ENCODE peak calls at places on chromosomes 11 and 22, in eight cellular contexts. One of them, this sample, is unnamed.

GRCh38 chr11:113345978-113346377 is 31.6 kb downstream of the TTC12 start:
- DNase-seq in activated CD8-positive, alpha-beta memory T cell treated with anti-CD3 and anti-CD28 coated beads, Interleukin-2, amount 50 U/mL, for 4 hours: no peak
- DNase-seq in dorsolateral prefrontal cortex: no peak
- DNase-seq in retina: no peak
- DNase-seq in iPS DF 6.9: no peak
- DNase-seq in hippocampal formation: no peak
- DNase-seq in stromal cell of bone marrow: no peak
- DNase-seq in NCI-H774: no peak
- DNase-seq in this sample: no peak

GRCh38 chr11:9053631-9054030 is 37.8 kb downstream of the SCUBE2 start:
- DNase-seq in retina: no peak
- DNase-seq in activated CD8-positive, alpha-beta memory T cell treated with anti-CD3 and anti-CD28 coated beads, Interleukin-2, amount 50 U/mL, for 4 hours: no peak
- DNase-seq in NCI-H774: no peak
- DNase-seq in iPS DF 6.9: no peak
- DNase-seq in hippocampal formation: peak
- DNase-seq in dorsolateral prefrontal cortex: no peak
- DNase-seq in stromal cell of bone marrow: no peak
- DNase-seq in this sample: no peak

GRCh38 chr11:41947392-41947791 is 487.9 kb upstream of the LRRC4C start:
- DNase-seq in dorsolateral prefrontal cortex: no peak
- DNase-seq in NCI-H774: peak
- DNase-seq in iPS DF 6.9: no peak
- DNase-seq in activated CD8-positive, alpha-beta memory T cell treated with anti-CD3 and anti-CD28 coated beads, Interleukin-2, amount 50 U/mL, for 4 hours: no peak
- DNase-seq in hippocampal formation: no peak
- DNase-seq in retina: no peak
- DNase-seq in stromal cell of bone marrow: no peak
- DNase-seq in this sample: no peak

GRCh38 chr11:111427471-111427912 is 48.4 kb upstream of the POU2AF1 start:
- DNase-seq in iPS DF 6.9: no peak
- DNase-seq in NCI-H774: peak
- DNase-seq in dorsolateral prefrontal cortex: no peak
- DNase-seq in activated CD8-positive, alpha-beta memory T cell treated with anti-CD3 and anti-CD28 coated beads, Interleukin-2, amount 50 U/mL, for 4 hours: no peak
- DNase-seq in hippocampal formation: no peak
- DNase-seq in stromal cell of bone marrow: no peak
- DNase-seq in retina: no peak
- DNase-seq in this sample: no peak

GRCh38 chr11:67351275-67352005 is 1.9 kb downstream of the POLD4 start:
- DNase-seq in retina: peak
- DNase-seq in stromal cell of bone marrow: peak
- DNase-seq in activated CD8-positive, alpha-beta memory T cell treated with anti-CD3 and anti-CD28 coated beads, Interleukin-2, amount 50 U/mL, for 4 hours: peak
- DNase-seq in NCI-H774: peak
- DNase-seq in dorsolateral prefrontal cortex: no peak
- DNase-seq in hippocampal formation: no peak
- DNase-seq in iPS DF 6.9: no peak
- DNase-seq in this sample: no peak

GRCh38 chr22:36856121-36856791 is 4.5 kb upstream of the NCF4 start:
- DNase-seq in iPS DF 6.9: peak
- DNase-seq in retina: peak
- DNase-seq in hippocampal formation: peak
- DNase-seq in NCI-H774: peak
- DNase-seq in dorsolateral prefrontal cortex: peak
- DNase-seq in activated CD8-positive, alpha-beta memory T cell treated with anti-CD3 and anti-CD28 coated beads, Interleukin-2, amount 50 U/mL, for 4 hours: peak
- DNase-seq in stromal cell of bone marrow: peak
- DNase-seq in this sample: peak

GRCh38 chr11:66142370-66143263 is 72.5 kb downstream of the PACS1 start:
- DNase-seq in NCI-H774: no peak
- DNase-seq in hippocampal formation: no peak
- DNase-seq in retina: no peak
- DNase-seq in dorsolateral prefrontal cortex: no peak
- DNase-seq in stromal cell of bone marrow: no peak
- DNase-seq in iPS DF 6.9: no peak
- DNase-seq in activated CD8-positive, alpha-beta memory T cell treated with anti-CD3 and anti-CD28 coated beads, Interleukin-2, amount 50 U/mL, for 4 hours: no peak
- DNase-seq in this sample: no peak

GRCh38 chr11:60367009-60367408 is 11.3 kb upstream of the MS4A7 start:
- DNase-seq in hippocampal formation: no peak
- DNase-seq in iPS DF 6.9: no peak
- DNase-seq in activated CD8-positive, alpha-beta memory T cell treated with anti-CD3 and anti-CD28 coated beads, Interleukin-2, amount 50 U/mL, for 4 hours: no peak
- DNase-seq in retina: no peak
- DNase-seq in dorsolateral prefrontal cortex: no peak
- DNase-seq in stromal cell of bone marrow: no peak
- DNase-seq in NCI-H774: no peak
- DNase-seq in this sample: no peak

GRCh38 chr11:12684821-12685220 is 10.6 kb downstream of the TEAD1 start:
- DNase-seq in stromal cell of bone marrow: no peak
- DNase-seq in dorsolateral prefrontal cortex: no peak
- DNase-seq in NCI-H774: no peak
- DNase-seq in hippocampal formation: no peak
- DNase-seq in iPS DF 6.9: no peak
- DNase-seq in retina: no peak
- DNase-seq in activated CD8-positive, alpha-beta memory T cell treated with anti-CD3 and anti-CD28 coated beads, Interleukin-2, amount 50 U/mL, for 4 hours: no peak
- DNase-seq in this sample: no peak

GRCh38 chr11:62432695-62433094 is 13.9 kb downstream of the SCGB1A1 start:
- DNase-seq in dorsolateral prefrontal cortex: no peak
- DNase-seq in activated CD8-positive, alpha-beta memory T cell treated with anti-CD3 and anti-CD28 coated beads, Interleukin-2, amount 50 U/mL, for 4 hours: no peak
- DNase-seq in stromal cell of bone marrow: no peak
- DNase-seq in iPS DF 6.9: no peak
- DNase-seq in retina: no peak
- DNase-seq in NCI-H774: no peak
- DNase-seq in hippocampal formation: no peak
- DNase-seq in this sample: no peak

GRCh38 chr22:20656902-20657836 is 116.7 kb upstream of the SERPIND1 start:
- DNase-seq in stromal cell of bone marrow: no peak
- DNase-seq in activated CD8-positive, alpha-beta memory T cell treated with anti-CD3 and anti-CD28 coated beads, Interleukin-2, amount 50 U/mL, for 4 hours: no peak
- DNase-seq in NCI-H774: no peak
- DNase-seq in hippocampal formation: no peak
- DNase-seq in iPS DF 6.9: no peak
- DNase-seq in retina: no peak
- DNase-seq in dorsolateral prefrontal cortex: no peak
- DNase-seq in this sample: peak

GRCh38 chr11:74726547-74727182 is 4.6 kb downstream of the CHRDL2 start:
- DNase-seq in hippocampal formation: peak
- DNase-seq in retina: peak
- DNase-seq in dorsolateral prefrontal cortex: peak
- DNase-seq in activated CD8-positive, alpha-beta memory T cell treated with anti-CD3 and anti-CD28 coated beads, Interleukin-2, amount 50 U/mL, for 4 hours: peak
- DNase-seq in NCI-H774: peak
- DNase-seq in iPS DF 6.9: no peak
- DNase-seq in stromal cell of bone marrow: peak
- DNase-seq in this sample: peak

GRCh38 chr11:129709801-129710398 is 105.7 kb upstream of the TMEM45B start:
- DNase-seq in hippocampal formation: no peak
- DNase-seq in dorsolateral prefrontal cortex: no peak
- DNase-seq in stromal cell of bone marrow: no peak
- DNase-seq in activated CD8-positive, alpha-beta memory T cell treated with anti-CD3 and anti-CD28 coated beads, Interleukin-2, amount 50 U/mL, for 4 hours: no peak
- DNase-seq in NCI-H774: no peak
- DNase-seq in retina: no peak
- DNase-seq in iPS DF 6.9: no peak
- DNase-seq in this sample: no peak

GRCh38 chr11:64600281-64600992 is 9.4 kb downstream of the SLC22A12 start:
- DNase-seq in hippocampal formation: no peak
- DNase-seq in retina: no peak
- DNase-seq in dorsolateral prefrontal cortex: no peak
- DNase-seq in NCI-H774: no peak
- DNase-seq in activated CD8-positive, alpha-beta memory T cell treated with anti-CD3 and anti-CD28 coated beads, Interleukin-2, amount 50 U/mL, for 4 hours: no peak
- DNase-seq in iPS DF 6.9: no peak
- DNase-seq in stromal cell of bone marrow: no peak
- DNase-seq in this sample: no peak

GRCh38 chr11:62501432-62501891 is 45.1 kb downstream of the AHNAK start:
- DNase-seq in activated CD8-positive, alpha-beta memory T cell treated with anti-CD3 and anti-CD28 coated beads, Interleukin-2, amount 50 U/mL, for 4 hours: no peak
- DNase-seq in NCI-H774: peak
- DNase-seq in stromal cell of bone marrow: peak
- DNase-seq in hippocampal formation: peak
- DNase-seq in dorsolateral prefrontal cortex: peak
- DNase-seq in iPS DF 6.9: no peak
- DNase-seq in retina: peak
- DNase-seq in this sample: no peak

GRCh38 chr11:8094656-8095055 is 13.6 kb downstream of the TUB start:
- DNase-seq in iPS DF 6.9: no peak
- DNase-seq in hippocampal formation: no peak
- DNase-seq in stromal cell of bone marrow: no peak
- DNase-seq in NCI-H774: no peak
- DNase-seq in dorsolateral prefrontal cortex: no peak
- DNase-seq in retina: no peak
- DNase-seq in activated CD8-positive, alpha-beta memory T cell treated with anti-CD3 and anti-CD28 coated beads, Interleukin-2, amount 50 U/mL, for 4 hours: no peak
- DNase-seq in this sample: no peak

GRCh38 chr22:41339823-41340222 is 38.5 kb downstream of the ZC3H7B start:
- DNase-seq in iPS DF 6.9: no peak
- DNase-seq in activated CD8-positive, alpha-beta memory T cell treated with anti-CD3 and anti-CD28 coated beads, Interleukin-2, amount 50 U/mL, for 4 hours: no peak
- DNase-seq in retina: no peak
- DNase-seq in hippocampal formation: no peak
- DNase-seq in dorsolateral prefrontal cortex: no peak
- DNase-seq in NCI-H774: no peak
- DNase-seq in stromal cell of bone marrow: no peak
- DNase-seq in this sample: no peak

GRCh38 chr11:76768091-76769047 is 14.8 kb upstream of the TSKU start:
- DNase-seq in hippocampal formation: peak
- DNase-seq in iPS DF 6.9: no peak
- DNase-seq in dorsolateral prefrontal cortex: no peak
- DNase-seq in NCI-H774: no peak
- DNase-seq in retina: no peak
- DNase-seq in stromal cell of bone marrow: no peak
- DNase-seq in activated CD8-positive, alpha-beta memory T cell treated with anti-CD3 and anti-CD28 coated beads, Interleukin-2, amount 50 U/mL, for 4 hours: no peak
- DNase-seq in this sample: no peak

GRCh38 chr11:106172389-106172991 is 95.0 kb downstream of the AASDHPPT start:
- DNase-seq in stromal cell of bone marrow: no peak
- DNase-seq in activated CD8-positive, alpha-beta memory T cell treated with anti-CD3 and anti-CD28 coated beads, Interleukin-2, amount 50 U/mL, for 4 hours: no peak
- DNase-seq in retina: no peak
- DNase-seq in hippocampal formation: no peak
- DNase-seq in NCI-H774: no peak
- DNase-seq in iPS DF 6.9: no peak
- DNase-seq in dorsolateral prefrontal cortex: no peak
- DNase-seq in this sample: no peak

GRCh38 chr11:77559686-77560425 is 29.9 kb upstream of the AQP11 start:
- DNase-seq in stromal cell of bone marrow: peak
- DNase-seq in iPS DF 6.9: no peak
- DNase-seq in hippocampal formation: no peak
- DNase-seq in dorsolateral prefrontal cortex: no peak
- DNase-seq in retina: no peak
- DNase-seq in NCI-H774: no peak
- DNase-seq in activated CD8-positive, alpha-beta memory T cell treated with anti-CD3 and anti-CD28 coated beads, Interleukin-2, amount 50 U/mL, for 4 hours: no peak
- DNase-seq in this sample: no peak

GRCh38 chr11:11629368-11629767 is 7.6 kb upstream of the GALNT18 start:
- DNase-seq in NCI-H774: no peak
- DNase-seq in retina: no peak
- DNase-seq in activated CD8-positive, alpha-beta memory T cell treated with anti-CD3 and anti-CD28 coated beads, Interleukin-2, amount 50 U/mL, for 4 hours: no peak
- DNase-seq in hippocampal formation: no peak
- DNase-seq in stromal cell of bone marrow: no peak
- DNase-seq in dorsolateral prefrontal cortex: peak
- DNase-seq in iPS DF 6.9: no peak
- DNase-seq in this sample: no peak

GRCh38 chr22:19800306-19800705 is 39.7 kb downstream of the TBX1 start:
- DNase-seq in dorsolateral prefrontal cortex: no peak
- DNase-seq in retina: no peak
- DNase-seq in NCI-H774: no peak
- DNase-seq in stromal cell of bone marrow: no peak
- DNase-seq in activated CD8-positive, alpha-beta memory T cell treated with anti-CD3 and anti-CD28 coated beads, Interleukin-2, amount 50 U/mL, for 4 hours: no peak
- DNase-seq in hippocampal formation: no peak
- DNase-seq in iPS DF 6.9: no peak
- DNase-seq in this sample: no peak

GRCh38 chr22:36184433-36185035 is 17.1 kb downstream of the APOL4 start:
- DNase-seq in stromal cell of bone marrow: peak
- DNase-seq in NCI-H774: no peak
- DNase-seq in dorsolateral prefrontal cortex: peak
- DNase-seq in activated CD8-positive, alpha-beta memory T cell treated with anti-CD3 and anti-CD28 coated beads, Interleukin-2, amount 50 U/mL, for 4 hours: no peak
- DNase-seq in retina: no peak
- DNase-seq in iPS DF 6.9: no peak
- DNase-seq in hippocampal formation: peak
- DNase-seq in this sample: no peak

GRCh38 chr22:22045576-22046335 is 63.2 kb upstream of the TOP3B start:
- DNase-seq in NCI-H774: no peak
- DNase-seq in retina: no peak
- DNase-seq in iPS DF 6.9: no peak
- DNase-seq in activated CD8-positive, alpha-beta memory T cell treated with anti-CD3 and anti-CD28 coated beads, Interleukin-2, amount 50 U/mL, for 4 hours: no peak
- DNase-seq in stromal cell of bone marrow: no peak
- DNase-seq in dorsolateral prefrontal cortex: no peak
- DNase-seq in hippocampal formation: no peak
- DNase-seq in this sample: no peak

GRCh38 chr11:34223021-34223813 is 117.8 kb downstream of the NAT10 start:
- DNase-seq in NCI-H774: no peak
- DNase-seq in activated CD8-positive, alpha-beta memory T cell treated with anti-CD3 and anti-CD28 coated beads, Interleukin-2, amount 50 U/mL, for 4 hours: no peak
- DNase-seq in dorsolateral prefrontal cortex: no peak
- DNase-seq in hippocampal formation: no peak
- DNase-seq in retina: peak
- DNase-seq in stromal cell of bone marrow: peak
- DNase-seq in iPS DF 6.9: no peak
- DNase-seq in this sample: no peak

GRCh38 chr11:61531033-61531432 is 22.5 kb downstream of the LRRC10B start:
- DNase-seq in hippocampal formation: no peak
- DNase-seq in iPS DF 6.9: no peak
- DNase-seq in dorsolateral prefrontal cortex: no peak
- DNase-seq in retina: no peak
- DNase-seq in NCI-H774: no peak
- DNase-seq in stromal cell of bone marrow: no peak
- DNase-seq in activated CD8-positive, alpha-beta memory T cell treated with anti-CD3 and anti-CD28 coated beads, Interleukin-2, amount 50 U/mL, for 4 hours: no peak
- DNase-seq in this sample: no peak

GRCh38 chr11:558503-558902 is 2.0 kb downstream of the LMNTD2 start:
- DNase-seq in activated CD8-positive, alpha-beta memory T cell treated with anti-CD3 and anti-CD28 coated beads, Interleukin-2, amount 50 U/mL, for 4 hours: no peak
- DNase-seq in stromal cell of bone marrow: no peak
- DNase-seq in hippocampal formation: no peak
- DNase-seq in dorsolateral prefrontal cortex: no peak
- DNase-seq in iPS DF 6.9: no peak
- DNase-seq in NCI-H774: no peak
- DNase-seq in retina: no peak
- DNase-seq in this sample: no peak

GRCh38 chr11:71446942-71447688 is 1.1 kb downstream of the DHCR7 start:
- DNase-seq in stromal cell of bone marrow: peak
- DNase-seq in hippocampal formation: no peak
- DNase-seq in dorsolateral prefrontal cortex: no peak
- DNase-seq in NCI-H774: no peak
- DNase-seq in activated CD8-positive, alpha-beta memory T cell treated with anti-CD3 and anti-CD28 coated beads, Interleukin-2, amount 50 U/mL, for 4 hours: no peak
- DNase-seq in retina: no peak
- DNase-seq in iPS DF 6.9: no peak
- DNase-seq in this sample: no peak

GRCh38 chr11:134572741-134573675 is 161.0 kb upstream of the B3GAT1 start:
- DNase-seq in NCI-H774: no peak
- DNase-seq in dorsolateral prefrontal cortex: no peak
- DNase-seq in hippocampal formation: no peak
- DNase-seq in retina: no peak
- DNase-seq in iPS DF 6.9: no peak
- DNase-seq in activated CD8-positive, alpha-beta memory T cell treated with anti-CD3 and anti-CD28 coated beads, Interleukin-2, amount 50 U/mL, for 4 hours: no peak
- DNase-seq in stromal cell of bone marrow: no peak
- DNase-seq in this sample: no peak

GRCh38 chr11:123494195-123495050 is 64.4 kb downstream of the GRAMD1B start:
- DNase-seq in stromal cell of bone marrow: no peak
- DNase-seq in retina: no peak
- DNase-seq in NCI-H774: no peak
- DNase-seq in iPS DF 6.9: no peak
- DNase-seq in dorsolateral prefrontal cortex: no peak
- DNase-seq in hippocampal formation: no peak
- DNase-seq in activated CD8-positive, alpha-beta memory T cell treated with anti-CD3 and anti-CD28 coated beads, Interleukin-2, amount 50 U/mL, for 4 hours: no peak
- DNase-seq in this sample: no peak

GRCh38 chr11:6438979-6439571 is 1.7 kb downstream of the HPX start:
- DNase-seq in stromal cell of bone marrow: peak
- DNase-seq in activated CD8-positive, alpha-beta memory T cell treated with anti-CD3 and anti-CD28 coated beads, Interleukin-2, amount 50 U/mL, for 4 hours: peak
- DNase-seq in hippocampal formation: peak
- DNase-seq in retina: peak
- DNase-seq in dorsolateral prefrontal cortex: peak
- DNase-seq in iPS DF 6.9: no peak
- DNase-seq in NCI-H774: peak
- DNase-seq in this sample: peak

GRCh38 chr11:73318501-73319011 is 10.5 kb downstream of the ARHGEF17 start:
- DNase-seq in activated CD8-positive, alpha-beta memory T cell treated with anti-CD3 and anti-CD28 coated beads, Interleukin-2, amount 50 U/mL, for 4 hours: no peak
- DNase-seq in NCI-H774: no peak
- DNase-seq in hippocampal formation: no peak
- DNase-seq in dorsolateral prefrontal cortex: no peak
- DNase-seq in retina: no peak
- DNase-seq in iPS DF 6.9: no peak
- DNase-seq in stromal cell of bone marrow: no peak
- DNase-seq in this sample: no peak

GRCh38 chr11:111530091-111530490 is 10.4 kb upstream of the LAYN start:
- DNase-seq in activated CD8-positive, alpha-beta memory T cell treated with anti-CD3 and anti-CD28 coated beads, Interleukin-2, amount 50 U/mL, for 4 hours: no peak
- DNase-seq in stromal cell of bone marrow: no peak
- DNase-seq in NCI-H774: no peak
- DNase-seq in retina: no peak
- DNase-seq in iPS DF 6.9: no peak
- DNase-seq in dorsolateral prefrontal cortex: no peak
- DNase-seq in hippocampal formation: no peak
- DNase-seq in this sample: no peak

GRCh38 chr11:45424781-45425180 is 138.6 kb upstream of the SYT13 start:
- DNase-seq in NCI-H774: no peak
- DNase-seq in iPS DF 6.9: no peak
- DNase-seq in dorsolateral prefrontal cortex: no peak
- DNase-seq in hippocampal formation: no peak
- DNase-seq in retina: no peak
- DNase-seq in stromal cell of bone marrow: no peak
- DNase-seq in activated CD8-positive, alpha-beta memory T cell treated with anti-CD3 and anti-CD28 coated beads, Interleukin-2, amount 50 U/mL, for 4 hours: no peak
- DNase-seq in this sample: no peak

This sample was measured in iPS DF 19.7.